ENCODE peak calls at places on chromosomes 5 and 9, in eight cellular contexts. P, X, W, N, F, I, C and E are unnamed samples. For H3K36me3, the result is how much of the 10 kb centered on the place peaks cover.

GRCh38 chr5:79743846-79744605 is 54.4 kb downstream of the CMYA5 start:
- DNase-seq in W (no peak), P (no peak), C (no peak), N (no peak), I (peak), F (no peak), X (peak), E (no peak)

GRCh38 chr5:139378941-139379361 is 4.1 kb downstream of the SLC23A1 start:
- DNase-seq in N (no peak), I (no peak), C (no peak), W (no peak), P (no peak), X (no peak), F (no peak), E (peak)

GRCh38 chr9:129626944-129627297 is 958 bp downstream of the NTMT1 start:
- DNase-seq in C (peak), N (no peak), I (peak), X (peak), P (no peak), W (peak), F (peak), E (no peak)

GRCh38 chr5:92147263-92147662 is 764.1 kb upstream of the ARRDC3 start:
- DNase-seq in I (no peak), N (no peak), F (no peak), X (no peak), W (no peak), P (no peak), C (no peak), E (no peak)

GRCh38 chr5:137613554-137614265 is 114.6 kb upstream of the SPOCK1 start:
- DNase-seq in N (no peak), X (peak), P (no peak), W (no peak), C (no peak), F (no peak), I (peak), E (no peak)

GRCh38 chr5:73678322-73678740 is 52.3 kb downstream of the ARHGEF28 start:
- DNase-seq in F (no peak), C (no peak), W (no peak), I (no peak), P (no peak), N (no peak), X (no peak), E (no peak)

GRCh38 chr9:137247135-137247915 is 3.8 kb upstream of the STPG3 start:
- DNase-seq in C (no peak), X (no peak), I (no peak), F (no peak), N (no peak), P (no peak), W (no peak), E (no peak)

GRCh38 chr5:61941637-61942036 is 364.4 kb upstream of the KIF2A start:
- DNase-seq in I (peak), W (no peak), N (no peak), P (no peak), X (no peak), C (no peak), F (peak), E (no peak)

GRCh38 chr9:99576002-99576401 is 245.7 kb upstream of the NR4A3 start:
- DNase-seq in F (no peak), P (no peak), N (no peak), C (no peak), I (no peak), W (no peak), X (no peak), E (no peak)

GRCh38 chr5:761206-761771 is 23.2 kb downstream of the ZDHHC11B start:
- DNase-seq in N (no peak), P (peak), F (no peak), X (no peak), I (no peak), W (no peak), C (no peak), E (peak)

GRCh38 chr9:130843049-130843908 is 8.2 kb downstream of the ABL1 start:
- DNase-seq in N (no peak), X (no peak), P (no peak), W (no peak), I (no peak), C (no peak), F (no peak), E (no peak)

GRCh38 chr9:81490605-81491331 is 198.6 kb downstream of the TLE1 start:
- DNase-seq in N (no peak), I (peak), P (no peak), F (peak), W (no peak), X (peak), C (no peak), E (no peak)

GRCh38 chr5:180817847-180818246 is 15.2 kb upstream of the MGAT1 start:
- DNase-seq in N (no peak), W (peak), X (no peak), I (no peak), F (no peak), C (no peak), P (peak), E (no peak)

GRCh38 chr5:99600952-99601351 is 672.1 kb upstream of the CHD1 start:
- DNase-seq in C (no peak), P (no peak), N (no peak), I (no peak), F (no peak), X (no peak), W (no peak), E (no peak)

GRCh38 chr9:97695390-97695789 is 1.8 kb downstream of the XPA start:
- DNase-seq in W (no peak), N (no peak), P (no peak), X (no peak), F (no peak), I (no peak), C (no peak), E (no peak)

GRCh38 chr5:112742424-112742823 is 4.7 kb downstream of the APC start:
- DNase-seq in X (no peak), W (no peak), N (no peak), I (peak), P (no peak), F (no peak), C (no peak), E (no peak)

GRCh38 chr9:116319480-116319879 is 165.9 kb downstream of the PAPPA start:
- DNase-seq in X (no peak), N (no peak), F (no peak), P (no peak), W (no peak), I (no peak), C (no peak), E (no peak)

GRCh38 chr9:78905387-78905786 is 608.5 kb downstream of the PSAT1 start:
- DNase-seq in X (no peak), F (no peak), P (no peak), C (no peak), W (no peak), I (no peak), N (no peak), E (no peak)

GRCh38 chr5:154841273-154841661 is 9.1 kb downstream of the FAXDC2 start:
- DNase-seq in I (no peak), P (no peak), F (no peak), W (no peak), C (no peak), X (no peak), N (no peak), E (no peak)

GRCh38 chr9:73050887-73051550 is 98.2 kb upstream of the ALDH1A1 start:
- DNase-seq in C (no peak), W (no peak), F (no peak), X (no peak), P (no peak), I (no peak), N (no peak), E (no peak)

GRCh38 chr5:109630109-109630508 is 59.6 kb upstream of the MAN2A1 start:
- DNase-seq in F (no peak), P (no peak), I (peak), X (no peak), W (no peak), N (no peak), C (no peak), E (no peak)

GRCh38 chr5:133957591-133957990 is 10.8 kb downstream of the C5orf15 start:
- DNase-seq in W (no peak), C (no peak), P (no peak), I (no peak), F (no peak), X (no peak), N (no peak), E (no peak)

GRCh38 chr5:69276422-69277174 is 41.9 kb downstream of the CDK7 start:
- DNase-seq in F (no peak), X (peak), W (no peak), N (no peak), C (no peak), P (no peak), I (peak), E (no peak)

GRCh38 chr5:119275873-119276214 is 80.0 kb upstream of the TNFAIP8 start:
- DNase-seq in F (no peak), N (no peak), X (no peak), I (no peak), P (no peak), W (peak), C (no peak), E (no peak)

GRCh38 chr5:139848508-139849100 is 53.0 kb downstream of the PSD2 start:
- DNase-seq in C (no peak), W (no peak), F (no peak), N (no peak), X (no peak), P (no peak), I (no peak), E (peak)

GRCh38 chr9:77764894-77765780 is 117.0 kb upstream of the GNA14 start:
- DNase-seq in C (no peak), F (peak), I (peak), W (peak), P (no peak), X (peak), N (no peak), E (no peak)

GRCh38 chr9:110952018-110952864 is 86.0 kb downstream of the LPAR1 start:
- DNase-seq in N (no peak), F (no peak), W (no peak), P (no peak), I (peak), C (no peak), X (no peak), E (no peak)

GRCh38 chr9:81092057-81092456 is 597.3 kb downstream of the TLE1 start:
- DNase-seq in F (no peak), X (peak), P (no peak), W (no peak), I (no peak), N (no peak), C (no peak), E (no peak)

GRCh38 chr9:88814521-88815101 is 176.7 kb upstream of the S1PR3 start:
- DNase-seq in N (no peak), P (no peak), I (peak), C (no peak), F (no peak), X (peak), W (no peak), E (peak)

GRCh38 chr5:13865317-13865716 is 79.2 kb downstream of the DNAH5 start:
- DNase-seq in N (no peak), I (no peak), C (no peak), F (no peak), P (no peak), W (no peak), X (peak), E (no peak)

GRCh38 chr5:62284946-62285891 is 20.8 kb upstream of the KIF2A start:
- DNase-seq in F (no peak), W (no peak), C (no peak), N (no peak), X (no peak), P (no peak), I (no peak), E (no peak)

GRCh38 chr9:99235874-99236627 is 14.0 kb downstream of the SEC61B start:
- DNase-seq in F (no peak), I (no peak), P (no peak), X (no peak), C (no peak), W (peak), N (no peak), E (no peak)

GRCh38 chr5:169686137-169686536 is 49.1 kb downstream of the DOCK2 start:
- DNase-seq in P (no peak), F (no peak), W (peak), N (no peak), I (no peak), X (no peak), C (no peak), E (no peak)
- H3K36me3 ChIP-seq in P (half or more), F (under half), W (half or more), N (half or more), I (under half), X (under half), C (half or more), E (under half)

DNA sequence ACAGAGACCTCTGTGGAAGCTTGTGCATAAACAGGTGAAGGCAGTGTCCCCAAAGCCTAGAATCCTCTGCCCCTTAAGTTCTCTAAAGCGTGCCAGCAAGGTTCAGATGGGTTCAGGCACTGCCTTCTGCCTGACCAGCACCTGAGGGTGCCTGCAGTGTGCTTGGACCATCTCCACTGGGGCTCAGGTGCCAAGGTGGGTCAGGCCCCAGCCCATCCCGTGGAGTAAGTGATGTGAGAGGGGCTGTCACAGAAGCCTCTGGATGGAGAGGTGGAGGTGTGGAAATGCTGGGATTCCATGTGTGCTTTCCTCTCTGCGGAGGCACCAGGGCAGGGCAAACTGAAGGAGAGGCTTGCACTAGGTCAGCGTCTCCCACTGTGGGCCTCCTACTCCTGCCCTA is 118.5 kb downstream of the DAB2IP start:
- DNase-seq in P (no peak), W (no peak), X (no peak), N (no peak), I (no peak), C (no peak), F (no peak), E (peak)
- H3K36me3 ChIP-seq in P (under half), W (under half), X (half or more), N (under half), I (under half), C (under half), F (under half), E (under half)

GRCh38 chr9:132267660-132268059 is 87.1 kb downstream of the SETX start:
- DNase-seq in F (no peak), X (no peak), C (no peak), W (no peak), P (peak), I (no peak), N (no peak), E (no peak)
- H3K36me3 ChIP-seq in F (under half), X (half or more), C (half or more), W (half or more), P (half or more), I (half or more), N (half or more), E (under half)

GRCh38 chr9:134691695-134692572 is 50.3 kb downstream of the COL5A1 start:
- DNase-seq in P (no peak), W (no peak), C (no peak), F (no peak), I (no peak), N (no peak), X (no peak), E (no peak)
- H3K36me3 ChIP-seq in P (under half), W (under half), C (under half), F (under half), I (under half), N (under half), X (half or more), E (under half)

GRCh38 chr9:120391691-120392090 is 188.3 kb downstream of the CDK5RAP2 start:
- DNase-seq in P (no peak), X (no peak), C (no peak), N (no peak), W (no peak), I (no peak), F (no peak), E (no peak)
- H3K36me3 ChIP-seq in P (half or more), X (under half), C (half or more), N (half or more), W (half or more), I (under half), F (under half), E (under half)